ENCODE peak calls at places on chromosomes 5 and 9, in ten cellular contexts. One of them, this sample, is unnamed.

GRCh38 chr5:42467572-42467971 is 44.3 kb downstream of the GHR start:
- DNase-seq in NT2/D1: no peak
- DNase-seq in stimulated activated CD4-positive, alpha-beta T cell treated with anti-CD3 and anti-CD28 coated beads, Interleukin-1b, Interleukin-23, amount 100 ng/mL, for 24 hours: no peak
- DNase-seq in omental fat pad: no peak
- DNase-seq in 8988T: no peak
- DNase-seq in naive B cell: no peak
- DNase-seq in activated gamma-delta T cell: no peak
- DNase-seq in NCI-H146: no peak
- DNase-seq in ovary: no peak
- DNase-seq in caudate nucleus: no peak
- DNase-seq in this sample: no peak

GRCh38 chr5:96280946-96281393 is 152.1 kb downstream of the PCSK1 start:
- DNase-seq in NT2/D1: no peak
- DNase-seq in stimulated activated CD4-positive, alpha-beta T cell treated with anti-CD3 and anti-CD28 coated beads, Interleukin-1b, Interleukin-23, amount 100 ng/mL, for 24 hours: no peak
- DNase-seq in omental fat pad: no peak
- DNase-seq in 8988T: no peak
- DNase-seq in naive B cell: no peak
- DNase-seq in activated gamma-delta T cell: no peak
- DNase-seq in NCI-H146: no peak
- DNase-seq in ovary: no peak
- DNase-seq in caudate nucleus: no peak
- DNase-seq in this sample: no peak

GRCh38 chr9:71509054-71509453 is 259.3 kb downstream of the CEMIP2 start:
- DNase-seq in NT2/D1: no peak
- DNase-seq in stimulated activated CD4-positive, alpha-beta T cell treated with anti-CD3 and anti-CD28 coated beads, Interleukin-1b, Interleukin-23, amount 100 ng/mL, for 24 hours: no peak
- DNase-seq in omental fat pad: no peak
- DNase-seq in 8988T: no peak
- DNase-seq in naive B cell: no peak
- DNase-seq in activated gamma-delta T cell: no peak
- DNase-seq in NCI-H146: no peak
- DNase-seq in ovary: no peak
- DNase-seq in caudate nucleus: no peak
- DNase-seq in this sample: no peak

GRCh38 chr5:80864109-80864508 is 96.1 kb upstream of the RASGRF2 start:
- DNase-seq in NT2/D1: no peak
- DNase-seq in stimulated activated CD4-positive, alpha-beta T cell treated with anti-CD3 and anti-CD28 coated beads, Interleukin-1b, Interleukin-23, amount 100 ng/mL, for 24 hours: no peak
- DNase-seq in omental fat pad: no peak
- DNase-seq in 8988T: no peak
- DNase-seq in naive B cell: no peak
- DNase-seq in activated gamma-delta T cell: no peak
- DNase-seq in NCI-H146: no peak
- DNase-seq in ovary: no peak
- DNase-seq in caudate nucleus: no peak
- DNase-seq in this sample: no peak

GRCh38 chr9:78767449-78767848 is 470.5 kb downstream of the PSAT1 start:
- DNase-seq in NT2/D1: no peak
- DNase-seq in stimulated activated CD4-positive, alpha-beta T cell treated with anti-CD3 and anti-CD28 coated beads, Interleukin-1b, Interleukin-23, amount 100 ng/mL, for 24 hours: no peak
- DNase-seq in omental fat pad: no peak
- DNase-seq in 8988T: no peak
- DNase-seq in naive B cell: no peak
- DNase-seq in activated gamma-delta T cell: no peak
- DNase-seq in NCI-H146: no peak
- DNase-seq in ovary: no peak
- DNase-seq in caudate nucleus: no peak
- DNase-seq in this sample: no peak

GRCh38 chr5:8829322-8830029 is 716.4 kb downstream of the SEMA5A start:
- DNase-seq in NT2/D1: peak
- DNase-seq in stimulated activated CD4-positive, alpha-beta T cell treated with anti-CD3 and anti-CD28 coated beads, Interleukin-1b, Interleukin-23, amount 100 ng/mL, for 24 hours: no peak
- DNase-seq in omental fat pad: no peak
- DNase-seq in 8988T: peak
- DNase-seq in naive B cell: no peak
- DNase-seq in activated gamma-delta T cell: no peak
- DNase-seq in NCI-H146: no peak
- DNase-seq in ovary: no peak
- DNase-seq in caudate nucleus: no peak
- DNase-seq in this sample: no peak

GRCh38 chr5:1751026-1751863 is 48.4 kb downstream of the MRPL36 start:
- DNase-seq in NT2/D1: no peak
- DNase-seq in stimulated activated CD4-positive, alpha-beta T cell treated with anti-CD3 and anti-CD28 coated beads, Interleukin-1b, Interleukin-23, amount 100 ng/mL, for 24 hours: no peak
- DNase-seq in omental fat pad: no peak
- DNase-seq in 8988T: no peak
- DNase-seq in naive B cell: no peak
- DNase-seq in activated gamma-delta T cell: no peak
- DNase-seq in NCI-H146: no peak
- DNase-seq in ovary: no peak
- DNase-seq in caudate nucleus: no peak
- DNase-seq in this sample: peak

GRCh38 chr5:141814064-141814982 is 63.9 kb downstream of the PCDH1 start:
- DNase-seq in NT2/D1: no peak
- DNase-seq in stimulated activated CD4-positive, alpha-beta T cell treated with anti-CD3 and anti-CD28 coated beads, Interleukin-1b, Interleukin-23, amount 100 ng/mL, for 24 hours: peak
- DNase-seq in omental fat pad: peak
- DNase-seq in 8988T: peak
- DNase-seq in naive B cell: peak
- DNase-seq in activated gamma-delta T cell: no peak
- DNase-seq in NCI-H146: peak
- DNase-seq in ovary: no peak
- DNase-seq in caudate nucleus: peak
- DNase-seq in this sample: no peak

GRCh38 chr9:26243722-26244121 is 565.5 kb upstream of the TUSC1 start:
- DNase-seq in NT2/D1: no peak
- DNase-seq in stimulated activated CD4-positive, alpha-beta T cell treated with anti-CD3 and anti-CD28 coated beads, Interleukin-1b, Interleukin-23, amount 100 ng/mL, for 24 hours: no peak
- DNase-seq in omental fat pad: no peak
- DNase-seq in 8988T: no peak
- DNase-seq in naive B cell: no peak
- DNase-seq in activated gamma-delta T cell: no peak
- DNase-seq in NCI-H146: no peak
- DNase-seq in ovary: no peak
- DNase-seq in caudate nucleus: no peak
- DNase-seq in this sample: no peak

GRCh38 chr5:179241764-179242370 is 103.4 kb downstream of the ADAMTS2 start:
- DNase-seq in NT2/D1: no peak
- DNase-seq in stimulated activated CD4-positive, alpha-beta T cell treated with anti-CD3 and anti-CD28 coated beads, Interleukin-1b, Interleukin-23, amount 100 ng/mL, for 24 hours: no peak
- DNase-seq in omental fat pad: no peak
- DNase-seq in 8988T: no peak
- DNase-seq in naive B cell: no peak
- DNase-seq in activated gamma-delta T cell: no peak
- DNase-seq in NCI-H146: no peak
- DNase-seq in ovary: no peak
- DNase-seq in caudate nucleus: no peak
- DNase-seq in this sample: peak

GRCh38 chr5:69484891-69485290 is 7.7 kb upstream of the OCLN start:
- DNase-seq in NT2/D1: no peak
- DNase-seq in stimulated activated CD4-positive, alpha-beta T cell treated with anti-CD3 and anti-CD28 coated beads, Interleukin-1b, Interleukin-23, amount 100 ng/mL, for 24 hours: no peak
- DNase-seq in omental fat pad: no peak
- DNase-seq in 8988T: no peak
- DNase-seq in naive B cell: no peak
- DNase-seq in activated gamma-delta T cell: no peak
- DNase-seq in NCI-H146: no peak
- DNase-seq in ovary: no peak
- DNase-seq in caudate nucleus: no peak
- DNase-seq in this sample: no peak

GRCh38 chr5:36692791-36693763 is 86.7 kb downstream of the SLC1A3 start:
- DNase-seq in NT2/D1: peak
- DNase-seq in stimulated activated CD4-positive, alpha-beta T cell treated with anti-CD3 and anti-CD28 coated beads, Interleukin-1b, Interleukin-23, amount 100 ng/mL, for 24 hours: no peak
- DNase-seq in omental fat pad: peak
- DNase-seq in 8988T: peak
- DNase-seq in naive B cell: peak
- DNase-seq in activated gamma-delta T cell: no peak
- DNase-seq in NCI-H146: no peak
- DNase-seq in ovary: peak
- DNase-seq in caudate nucleus: peak
- DNase-seq in this sample: peak

GRCh38 chr9:31541626-31542025 is 842.8 kb upstream of the ACO1 start:
- DNase-seq in NT2/D1: no peak
- DNase-seq in stimulated activated CD4-positive, alpha-beta T cell treated with anti-CD3 and anti-CD28 coated beads, Interleukin-1b, Interleukin-23, amount 100 ng/mL, for 24 hours: no peak
- DNase-seq in omental fat pad: no peak
- DNase-seq in 8988T: no peak
- DNase-seq in naive B cell: no peak
- DNase-seq in activated gamma-delta T cell: no peak
- DNase-seq in NCI-H146: peak
- DNase-seq in ovary: no peak
- DNase-seq in caudate nucleus: peak
- DNase-seq in this sample: no peak

GRCh38 chr5:66987949-66988838 is 208.4 kb downstream of the CD180 start:
- DNase-seq in NT2/D1: no peak
- DNase-seq in stimulated activated CD4-positive, alpha-beta T cell treated with anti-CD3 and anti-CD28 coated beads, Interleukin-1b, Interleukin-23, amount 100 ng/mL, for 24 hours: no peak
- DNase-seq in omental fat pad: no peak
- DNase-seq in 8988T: no peak
- DNase-seq in naive B cell: no peak
- DNase-seq in activated gamma-delta T cell: no peak
- DNase-seq in NCI-H146: peak
- DNase-seq in ovary: no peak
- DNase-seq in caudate nucleus: no peak
- DNase-seq in this sample: no peak

GRCh38 chr5:6158974-6159863 is 219.1 kb downstream of the MED10 start:
- DNase-seq in NT2/D1: no peak
- DNase-seq in stimulated activated CD4-positive, alpha-beta T cell treated with anti-CD3 and anti-CD28 coated beads, Interleukin-1b, Interleukin-23, amount 100 ng/mL, for 24 hours: no peak
- DNase-seq in omental fat pad: no peak
- DNase-seq in 8988T: no peak
- DNase-seq in naive B cell: no peak
- DNase-seq in activated gamma-delta T cell: no peak
- DNase-seq in NCI-H146: no peak
- DNase-seq in ovary: no peak
- DNase-seq in caudate nucleus: no peak
- DNase-seq in this sample: no peak

GRCh38 chr5:1801954-1802295 is 718 bp downstream of the NDUFS6 start:
- DNase-seq in NT2/D1: no peak
- DNase-seq in stimulated activated CD4-positive, alpha-beta T cell treated with anti-CD3 and anti-CD28 coated beads, Interleukin-1b, Interleukin-23, amount 100 ng/mL, for 24 hours: no peak
- DNase-seq in omental fat pad: no peak
- DNase-seq in 8988T: no peak
- DNase-seq in naive B cell: no peak
- DNase-seq in activated gamma-delta T cell: no peak
- DNase-seq in NCI-H146: peak
- DNase-seq in ovary: no peak
- DNase-seq in caudate nucleus: no peak
- DNase-seq in this sample: peak

GRCh38 chr9:36306481-36307306 is 48.4 kb upstream of the GNE start:
- DNase-seq in NT2/D1: no peak
- DNase-seq in stimulated activated CD4-positive, alpha-beta T cell treated with anti-CD3 and anti-CD28 coated beads, Interleukin-1b, Interleukin-23, amount 100 ng/mL, for 24 hours: no peak
- DNase-seq in omental fat pad: no peak
- DNase-seq in 8988T: peak
- DNase-seq in naive B cell: no peak
- DNase-seq in activated gamma-delta T cell: no peak
- DNase-seq in NCI-H146: peak
- DNase-seq in ovary: no peak
- DNase-seq in caudate nucleus: no peak
- DNase-seq in this sample: no peak

GRCh38 chr5:179874536-179875292 is 16.1 kb upstream of the MRNIP start:
- DNase-seq in NT2/D1: no peak
- DNase-seq in stimulated activated CD4-positive, alpha-beta T cell treated with anti-CD3 and anti-CD28 coated beads, Interleukin-1b, Interleukin-23, amount 100 ng/mL, for 24 hours: no peak
- DNase-seq in omental fat pad: no peak
- DNase-seq in 8988T: peak
- DNase-seq in naive B cell: no peak
- DNase-seq in activated gamma-delta T cell: no peak
- DNase-seq in NCI-H146: no peak
- DNase-seq in ovary: no peak
- DNase-seq in caudate nucleus: no peak
- DNase-seq in this sample: no peak

GRCh38 chr9:19471737-19472648 is 63.2 kb downstream of the ACER2 start:
- DNase-seq in NT2/D1: peak
- DNase-seq in stimulated activated CD4-positive, alpha-beta T cell treated with anti-CD3 and anti-CD28 coated beads, Interleukin-1b, Interleukin-23, amount 100 ng/mL, for 24 hours: no peak
- DNase-seq in omental fat pad: no peak
- DNase-seq in 8988T: peak
- DNase-seq in naive B cell: peak
- DNase-seq in activated gamma-delta T cell: no peak
- DNase-seq in NCI-H146: peak
- DNase-seq in ovary: peak
- DNase-seq in caudate nucleus: peak
- DNase-seq in this sample: peak

GRCh38 chr9:69412741-69413150 is 87.7 kb downstream of the ENTREP1 start:
- DNase-seq in NT2/D1: peak
- DNase-seq in stimulated activated CD4-positive, alpha-beta T cell treated with anti-CD3 and anti-CD28 coated beads, Interleukin-1b, Interleukin-23, amount 100 ng/mL, for 24 hours: no peak
- DNase-seq in omental fat pad: no peak
- DNase-seq in 8988T: peak
- DNase-seq in naive B cell: no peak
- DNase-seq in activated gamma-delta T cell: no peak
- DNase-seq in NCI-H146: no peak
- DNase-seq in ovary: peak
- DNase-seq in caudate nucleus: peak
- DNase-seq in this sample: no peak